ENCODE peak calls at places on chromosome X, in six cellular contexts. N is astrocyte, U is psoas muscle, V is IMR-90, M is mammary epithelial cell, S is adrenal gland. P is an unnamed sample.

GRCh38 chrX:74325130-74326059 is 21.4 kb downstream of the ZCCHC13 start:
- DNase-seq in N (no peak), U (no peak), V (no peak), M (no peak), S (no peak), P (no peak)

GRCh38 chrX:33211356-33212254 is at the start of gene DMD:
- DNase-seq in N (peak; percentile 26), U (peak; percentile 36), V (peak; percentile 84), M (peak; percentile 76), S (peak; percentile 66), P (peak; percentile 17)

GRCh38 chrX:75963774-75964173 is 178.7 kb upstream of the MAGEE2 start:
- DNase-seq in N (no peak), U (no peak), V (no peak), M (no peak), S (peak; percentile 16), P (no peak)

GRCh38 chrX:135384161-135384836 is 37.4 kb upstream of the SMIM10L2A start:
- DNase-seq in N (no peak), U (no peak), V (no peak), M (peak; percentile 23), S (no peak), P (no peak)

GRCh38 chrX:111349934-111350333 is 62.1 kb downstream of the DCX start:
- DNase-seq in N (no peak), U (no peak), V (no peak), M (no peak), S (peak; percentile 2), P (no peak)

GRCh38 chrX:40377684-40378083 is 203.1 kb upstream of the ATP6AP2 start:
- DNase-seq in N (no peak), U (no peak), V (no peak), M (no peak), S (no peak), P (no peak)

GRCh38 chrX:112642349-112642748 is 37.4 kb downstream of the LHFPL1 start:
- DNase-seq in N (peak; percentile 33), U (no peak), V (peak; percentile 75), M (peak; percentile 43), S (peak; percentile 45), P (no peak)

GRCh38 chrX:46994096-46994495 is 81.9 kb downstream of the JADE3 start:
- DNase-seq in N (no peak), U (no peak), V (peak; percentile 0), M (no peak), S (no peak), P (no peak)

GRCh38 chrX:68440940-68441339 is 7.6 kb upstream of the OPHN1 start:
- DNase-seq in N (peak; percentile 59), U (peak; percentile 37), V (peak; percentile 68), M (peak; percentile 25), S (peak; percentile 73), P (peak; percentile 56)

GRCh38 chrX:119784747-119785446 is 6.5 kb downstream of the RPL39 start:
- DNase-seq in N (no peak), U (no peak), V (peak; percentile 23), M (no peak), S (peak; percentile 22), P (no peak)

GRCh38 chrX:46561931-46562721 is 11.4 kb upstream of the CHST7 start:
- DNase-seq in N (no peak), U (no peak), V (no peak), M (no peak), S (peak; percentile 26), P (no peak)

GRCh38 chrX:134628663-134629062 is 29.6 kb downstream of the PLAC1 start:
- DNase-seq in N (no peak), U (no peak), V (no peak), M (no peak), S (no peak), P (no peak)

GRCh38 chrX:16671005-16671404 is 21.0 kb downstream of the S100G start:
- DNase-seq in N (peak; percentile 32), U (no peak), V (peak; percentile 72), M (peak; percentile 25), S (peak; percentile 36), P (no peak)

GRCh38 chrX:13008851-13009250 is 33.9 kb downstream of the TMSB4X start:
- DNase-seq in N (no peak), U (no peak), V (no peak), M (peak; percentile 53), S (no peak), P (no peak)

GRCh38 chrX:105698386-105698785 is 124.0 kb upstream of the NRK start:
- DNase-seq in N (no peak), U (no peak), V (no peak), M (no peak), S (no peak), P (no peak)

GRCh38 chrX:42524374-42524773 is 253.6 kb downstream of the PPP1R2C start:
- DNase-seq in N (peak; percentile 82), U (no peak), V (peak; percentile 1), M (peak; percentile 57), S (no peak), P (no peak)

GRCh38 chrX:46582325-46582724 is 8.8 kb downstream of the CHST7 start:
- DNase-seq in N (peak; percentile 65), U (no peak), V (peak; percentile 41), M (peak; percentile 37), S (no peak), P (no peak)

GRCh38 chrX:7062276-7062675 is 85.2 kb upstream of the STS start:
- DNase-seq in N (peak; percentile 30), U (no peak), V (peak; percentile 66), M (no peak), S (no peak), P (no peak)

GRCh38 chrX:104309169-104309568 is 54.4 kb upstream of the ESX1 start:
- DNase-seq in N (no peak), U (no peak), V (no peak), M (no peak), S (no peak), P (no peak)

GRCh38 chrX:135707880-135708279 is 5.6 kb upstream of the CT45A1 start:
- DNase-seq in N (no peak), U (no peak), V (no peak), M (no peak), S (peak; percentile 1), P (no peak)

GRCh38 chrX:154541896-154542722 is 4.5 kb downstream of the G6PD start:
- DNase-seq in N (peak; percentile 80), U (peak; percentile 83), V (peak; percentile 94), M (peak; percentile 84), S (peak; percentile 94), P (peak; percentile 73)

GRCh38 chrX:53089224-53089842 is 4.6 kb upstream of the KANTR start:
- DNase-seq in N (peak; percentile 39), U (peak; percentile 41), V (peak; percentile 68), M (peak; percentile 41), S (peak; percentile 60), P (peak; percentile 29)

DNA sequence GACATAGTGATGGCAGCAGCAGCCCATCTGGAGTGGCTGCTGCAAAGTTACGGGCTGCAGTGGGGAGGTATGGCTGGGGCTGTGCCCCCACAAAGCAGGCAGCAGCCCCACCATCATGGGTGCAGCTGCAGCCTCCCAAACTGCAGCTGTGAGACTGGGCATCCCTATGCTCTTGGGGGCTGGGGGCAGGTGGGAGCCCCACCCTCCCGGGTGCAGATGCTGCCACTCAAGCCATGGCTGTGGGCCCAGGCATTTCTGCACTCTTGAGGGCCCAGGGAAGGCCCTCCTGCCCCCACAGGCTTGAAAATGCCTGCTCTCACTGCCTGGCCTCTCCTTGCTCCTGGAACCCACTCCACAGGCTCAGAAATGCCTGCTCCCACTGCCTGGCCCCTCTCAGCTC is 389.4 kb downstream of the TEX13C start:
- DNase-seq in N (no peak), U (no peak), V (no peak), M (no peak), S (no peak), P (no peak)
- H3K9me3 ChIP-seq in N (no peaks in the 10 kb centered on the region), U (no peaks in the 10 kb centered on the region), V (peaks cover 3% of the 10 kb centered on the region), M (peaks cover 22% of the 10 kb centered on the region), S (no peaks in the 10 kb centered on the region), P (peaks cover under 1% of the 10 kb centered on the region)

GRCh38 chrX:39298821-39299220 is 497.6 kb downstream of the MID1IP1 start:
- DNase-seq in N (no peak), U (no peak), V (no peak), M (no peak), S (no peak), P (no peak)
- H3K9me3 ChIP-seq in N (no peaks in the 10 kb centered on the region), U (no peaks in the 10 kb centered on the region), V (peaks cover 10% of the 10 kb centered on the region), M (peaks cover 8% of the 10 kb centered on the region), S (no peaks in the 10 kb centered on the region), P (peaks cover 7% of the 10 kb centered on the region)

GRCh38 chrX:1895583-1895982 is 280.7 kb downstream of the ASMT start:
- DNase-seq in N (no peak), U (no peak), V (no peak), M (no peak), S (no peak), P (no peak)
- H3K9me3 ChIP-seq in N (no peaks in the 10 kb centered on the region), U (no peaks in the 10 kb centered on the region), V (peaks cover 29% of the 10 kb centered on the region), M (peaks cover 32% of the 10 kb centered on the region), S (no peaks in the 10 kb centered on the region), P (peaks cover 7% of the 10 kb centered on the region)

DNA sequence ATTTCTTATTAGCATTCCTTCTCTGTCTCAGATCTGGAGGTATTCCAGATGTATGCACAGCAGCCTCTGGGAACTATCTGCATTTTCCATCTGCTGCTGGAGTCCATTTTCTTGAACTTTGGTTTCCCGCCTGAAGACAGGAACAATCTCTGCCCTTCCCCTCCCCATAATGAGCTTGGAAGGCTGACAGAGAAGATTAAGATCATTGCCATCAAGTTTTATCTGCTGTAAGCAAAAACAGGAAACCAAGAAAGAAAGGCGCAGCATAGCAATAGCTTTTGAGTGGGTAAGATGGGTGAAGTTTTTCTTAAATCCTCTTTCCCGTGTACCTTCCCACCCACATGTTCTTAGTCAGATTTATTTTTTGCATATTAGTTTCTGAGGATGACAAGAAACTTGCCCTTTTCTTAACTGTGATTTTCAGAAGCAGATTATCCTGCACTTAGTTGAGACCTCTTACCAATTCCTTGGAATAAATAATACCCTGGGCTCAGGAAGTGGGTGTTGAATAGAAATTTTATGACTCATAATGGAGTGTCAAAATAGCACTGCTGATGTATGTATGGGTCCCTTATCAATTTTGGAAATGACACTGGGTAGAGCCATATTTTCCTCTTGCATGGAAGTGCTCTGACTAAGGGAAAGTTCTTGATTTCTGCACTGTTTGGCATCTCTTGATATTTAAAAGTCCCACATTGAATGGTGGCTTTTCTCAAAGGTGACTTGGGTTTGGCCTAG is 78.3 kb downstream of the CT47B1 start:
- DNase-seq in N (peak; percentile 37), U (no peak), V (no peak), M (no peak), S (no peak), P (no peak)
- H3K9me3 ChIP-seq in N (no peaks in the 10 kb centered on the region), U (no peaks in the 10 kb centered on the region), V (no peaks in the 10 kb centered on the region), M (no peaks in the 10 kb centered on the region), S (no peaks in the 10 kb centered on the region), P (no peaks in the 10 kb centered on the region)